ENCODE peak calls at places on chromosomes 4 and X, in seven cellular contexts. N is mammary epithelial cell, T is neural progenitor cell, A is kidney epithelial cell, X is neuronal stem cell, K is HepG2, Z is Panc1. Q is an unnamed sample. For H3K27me3, the result is how much of the 10 kb centered on the place peaks cover.

GRCh38 chrX:114841051-114841450 is 176.4 kb downstream of the IL13RA2 start:
- DNase-seq in N (peak), T (no peak), A (no peak), X (no peak), K (no peak), Z (no peak), Q (no peak)

GRCh38 chrX:11532291-11533075 is 133.2 kb downstream of the ARHGAP6 start:
- DNase-seq in N (no peak), T (no peak), A (no peak), X (no peak), K (no peak), Z (no peak), Q (no peak)

GRCh38 chrX:152819271-152819670 is 11.3 kb downstream of the CETN2 start:
- DNase-seq in N (no peak), T (no peak), A (no peak), X (no peak), K (no peak), Z (no peak), Q (no peak)

GRCh38 chrX:40465735-40466551 is 114.8 kb upstream of the ATP6AP2 start:
- DNase-seq in N (no peak), T (no peak), A (no peak), X (no peak), K (no peak), Z (no peak), Q (no peak)

GRCh38 chr4:147513051-147513450 is 32.2 kb downstream of the EDNRA start:
- DNase-seq in N (no peak), T (no peak), A (no peak), X (no peak), K (no peak), Z (no peak), Q (no peak)

GRCh38 chr4:68079918-68080317 is 49.8 kb downstream of the TMPRSS11F start:
- DNase-seq in N (no peak), T (no peak), A (no peak), X (no peak), K (no peak), Z (no peak), Q (no peak)

GRCh38 chrX:88284844-88285243 is 462.2 kb upstream of the CPXCR1 start:
- DNase-seq in N (no peak), T (no peak), A (no peak), X (no peak), K (peak), Z (no peak), Q (no peak)

GRCh38 chr4:24303926-24304325 is 280.4 kb downstream of the DHX15 start:
- DNase-seq in N (no peak), T (no peak), A (no peak), X (no peak), K (no peak), Z (no peak), Q (no peak)

GRCh38 chr4:27360651-27361347 is 500.2 kb downstream of the STIM2 start:
- DNase-seq in N (no peak), T (peak), A (no peak), X (peak), K (no peak), Z (no peak), Q (no peak)

GRCh38 chrX:8090906-8091305 is 80.2 kb downstream of the VCX2 start:
- DNase-seq in N (no peak), T (no peak), A (no peak), X (no peak), K (no peak), Z (no peak), Q (no peak)

GRCh38 chr4:186104114-186104894 is at the start of gene FAM149A:
- DNase-seq in N (peak), T (peak), A (no peak), X (no peak), K (no peak), Z (no peak), Q (no peak)

GRCh38 chr4:4598851-4599411 is 57.1 kb upstream of the STX18 start:
- DNase-seq in N (no peak), T (no peak), A (no peak), X (no peak), K (peak), Z (no peak), Q (no peak)

GRCh38 chrX:11267311-11267910 is 25.8 kb upstream of the AMELX start:
- DNase-seq in N (no peak), T (no peak), A (peak), X (no peak), K (peak), Z (no peak), Q (no peak)

GRCh38 chr4:74374561-74375327 is 9.8 kb downstream of the EREG start:
- DNase-seq in N (peak), T (no peak), A (peak), X (no peak), K (no peak), Z (peak), Q (no peak)

GRCh38 chrX:6257025-6257424 is 28.4 kb upstream of the NLGN4X start:
- DNase-seq in N (no peak), T (no peak), A (no peak), X (no peak), K (no peak), Z (no peak), Q (no peak)

GRCh38 chrX:43405191-43405590 is 250.9 kb upstream of the MAOA start:
- DNase-seq in N (no peak), T (no peak), A (no peak), X (no peak), K (no peak), Z (no peak), Q (no peak)

GRCh38 chrX:134721766-134722532 is 63.7 kb upstream of the PLAC1 start:
- DNase-seq in N (no peak), T (no peak), A (no peak), X (no peak), K (no peak), Z (no peak), Q (no peak)

GRCh38 chr4:4499438-4500123 is 42.3 kb downstream of the STX18 start:
- DNase-seq in N (no peak), T (no peak), A (no peak), X (no peak), K (no peak), Z (no peak), Q (no peak)

GRCh38 chr4:180103794-180104193 is 2139.4 kb upstream of the TENM3 start:
- DNase-seq in N (no peak), T (no peak), A (no peak), X (no peak), K (no peak), Z (no peak), Q (no peak)

GRCh38 chrX:40300286-40300890 is 202.6 kb upstream of the BCOR start:
- DNase-seq in N (no peak), T (peak), A (no peak), X (no peak), K (peak), Z (no peak), Q (no peak)

GRCh38 chr4:21792736-21793135 is 155.8 kb downstream of the KCNIP4 start:
- DNase-seq in N (no peak), T (no peak), A (no peak), X (no peak), K (no peak), Z (no peak), Q (no peak)

GRCh38 chr4:122824616-122825015 is 2.0 kb upstream of the FGF2 start:
- DNase-seq in N (no peak), T (no peak), A (no peak), X (no peak), K (no peak), Z (no peak), Q (no peak)

GRCh38 chrX:152912121-152912520 is 14.3 kb downstream of the ZNF185 start:
- DNase-seq in N (no peak), T (no peak), A (no peak), X (no peak), K (no peak), Z (no peak), Q (no peak)

GRCh38 chr4:91631335-91631734 is 672.4 kb upstream of the GRID2 start:
- DNase-seq in N (no peak), T (no peak), A (no peak), X (no peak), K (no peak), Z (no peak), Q (no peak)

GRCh38 chr4:1765409-1766335 is 27.4 kb upstream of the FGFR3 start:
- DNase-seq in N (no peak), T (peak), A (no peak), X (no peak), K (no peak), Z (no peak), Q (no peak)

GRCh38 chr4:40264995-40265909 is 68.4 kb downstream of the RHOH start:
- DNase-seq in N (no peak), T (peak), A (no peak), X (no peak), K (no peak), Z (no peak), Q (no peak)

GRCh38 chr4:190020790-190021717 is 6.0 kb downstream of the FRG2 start:
- DNase-seq in N (peak), T (peak), A (peak), X (no peak), K (peak), Z (no peak), Q (no peak)

DNA sequence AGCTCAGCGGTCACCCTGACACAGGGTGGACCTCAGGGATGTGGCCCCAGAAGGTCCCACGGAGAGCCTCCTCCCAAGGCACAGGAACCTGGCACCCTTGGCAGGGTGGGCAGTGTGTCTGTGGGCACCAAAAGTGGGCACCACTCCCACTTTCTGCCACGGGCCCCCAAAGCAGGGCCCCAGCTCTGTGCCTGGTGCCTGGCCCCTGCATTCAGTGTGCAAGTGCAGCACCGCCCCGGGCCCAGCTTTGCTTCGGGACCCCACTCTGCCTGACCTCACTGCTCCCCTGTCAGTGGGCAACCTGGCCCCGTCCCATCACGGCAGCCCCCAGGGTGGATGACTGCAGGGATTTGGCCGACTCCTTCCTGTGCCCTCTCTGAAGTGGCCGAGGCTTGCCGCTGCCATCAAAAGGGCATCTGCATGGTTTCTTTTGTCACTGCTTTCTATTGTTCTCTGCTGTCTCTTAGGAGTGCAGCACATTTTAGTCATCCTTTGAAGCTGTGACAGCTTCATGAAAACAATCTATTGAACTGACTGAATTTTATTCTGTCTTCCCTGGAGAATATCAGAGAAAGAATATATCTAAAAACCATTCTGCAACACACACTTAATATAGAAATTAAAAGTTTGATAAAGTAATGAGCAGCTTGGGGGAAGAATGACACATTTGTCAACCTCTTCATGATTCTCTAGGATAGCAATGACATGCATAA is 302.4 kb downstream of the FAM47B start:
- DNase-seq in N (no peak), T (peak), A (no peak), X (no peak), K (no peak), Z (no peak), Q (no peak)
- H3K27me3 ChIP-seq in N (under half), T (under half), A (under half), X (under half), K (under half), Z (under half), Q (under half)

DNA sequence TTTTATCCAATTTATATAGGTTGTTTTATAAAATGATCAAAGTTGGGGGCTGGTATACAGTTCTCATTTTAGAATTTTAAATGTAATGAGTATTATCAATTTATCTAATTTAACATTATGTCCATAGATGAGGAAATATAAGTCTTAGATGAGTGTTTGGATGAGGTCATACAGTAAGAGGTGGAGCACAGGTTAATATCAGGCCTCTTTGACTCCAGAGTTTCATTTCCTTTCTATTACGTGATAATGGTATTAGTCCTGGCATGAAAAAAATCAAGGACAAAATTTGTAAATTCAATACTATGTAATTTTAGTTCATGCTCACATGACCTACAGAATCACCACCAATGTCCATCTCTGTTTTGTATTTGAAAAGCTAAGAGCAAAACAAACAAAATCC is 269.8 kb downstream of the FSTL5 start:
- DNase-seq in N (peak), T (no peak), A (no peak), X (no peak), K (no peak), Z (no peak), Q (no peak)
- H3K27me3 ChIP-seq in N (under half), T (under half), A (under half), X (under half), K (under half), Z (under half), Q (under half)

DNA sequence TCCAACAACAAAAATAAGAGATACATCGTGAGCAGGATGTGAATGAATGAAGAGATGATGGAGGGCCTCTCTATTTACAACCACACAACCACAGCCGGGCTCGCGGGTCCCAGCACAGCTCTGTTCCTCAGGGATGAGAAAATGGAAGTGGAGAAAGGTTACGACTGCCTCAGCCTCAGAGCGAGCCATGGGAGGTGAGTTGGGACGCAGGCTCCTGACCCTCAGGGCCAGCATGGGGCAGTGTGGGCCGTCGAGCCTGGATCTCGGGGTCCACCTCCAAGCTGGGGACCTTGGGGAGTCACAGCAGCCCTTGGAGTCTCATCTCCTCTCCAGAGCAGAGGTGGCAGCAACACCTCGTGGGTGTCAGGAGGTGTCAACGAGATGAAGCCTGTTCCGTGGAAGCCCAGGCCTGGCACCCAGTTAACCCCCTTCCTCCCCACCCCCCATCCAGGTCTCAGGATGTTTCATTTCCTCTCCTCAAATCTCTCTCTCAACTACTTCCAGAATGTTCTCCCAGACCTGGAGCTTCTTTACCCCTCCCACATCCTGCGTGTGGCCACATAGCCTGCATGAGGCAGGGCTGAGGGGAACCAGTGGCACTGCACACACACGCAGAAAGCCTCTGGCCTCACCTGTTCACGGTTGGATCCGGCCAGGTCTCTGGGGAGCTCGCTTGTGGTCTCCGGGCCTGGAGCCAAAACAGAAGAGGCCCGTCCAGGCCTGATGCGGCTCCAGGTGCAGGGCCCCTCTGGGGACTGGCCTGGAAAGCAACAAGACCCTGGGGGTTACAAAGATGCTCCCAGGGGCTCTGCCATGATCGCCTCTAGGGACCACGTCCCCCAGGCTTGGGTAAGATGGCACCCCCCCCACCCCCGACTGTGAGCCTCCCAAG is 25.8 kb downstream of the C4orf50 start:
- DNase-seq in N (no peak), T (no peak), A (no peak), X (no peak), K (no peak), Z (no peak), Q (no peak)
- H3K27me3 ChIP-seq in N (under half), T (under half), A (under half), X (under half), K (under half), Z (under half), Q (under half)

GRCh38 chrX:108439434-108439883 is at the start of gene COL4A5:
- DNase-seq in N (peak), T (peak), A (peak), X (peak), K (peak), Z (peak), Q (peak)
- H3K27me3 ChIP-seq in N (under half), T (under half), A (under half), X (under half), K (under half), Z (under half), Q (under half)

GRCh38 chrX:130174937-130175336 is 3.2 kb downstream of the RAB33A start:
- DNase-seq in N (no peak), T (no peak), A (no peak), X (no peak), K (no peak), Z (no peak), Q (no peak)
- H3K27me3 ChIP-seq in N (under half), T (under half), A (under half), X (under half), K (under half), Z (under half), Q (under half)

DNA sequence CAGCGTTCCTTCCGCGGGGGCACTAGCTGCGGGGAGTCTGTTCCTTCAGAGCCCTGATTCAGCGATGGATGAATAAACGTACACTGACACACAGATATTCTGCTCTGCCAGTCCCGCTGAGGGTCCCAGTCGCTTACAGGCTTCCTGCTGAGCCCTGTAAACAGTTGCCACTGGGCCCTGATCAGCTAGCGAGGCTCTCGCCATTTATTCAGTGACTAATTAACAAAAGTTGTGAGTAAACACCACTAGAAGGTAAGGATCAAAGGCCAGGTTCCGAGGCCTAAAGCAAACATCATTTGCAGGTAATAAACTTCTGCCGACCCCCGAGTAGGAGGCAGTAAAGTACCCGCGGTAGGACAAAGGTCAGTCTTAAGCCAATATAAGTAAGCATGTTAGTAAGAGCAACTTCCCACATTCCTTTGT is 442.6 kb upstream of the GALNT7 start:
- DNase-seq in N (no peak), T (peak), A (no peak), X (no peak), K (peak), Z (peak), Q (no peak)
- H3K27me3 ChIP-seq in N (under half), T (under half), A (under half), X (under half), K (under half), Z (under half), Q (under half)

GRCh38 chrX:66221856-66222255 is 57.8 kb downstream of the HEPH start:
- DNase-seq in N (no peak), T (no peak), A (no peak), X (no peak), K (no peak), Z (no peak), Q (no peak)
- H3K27me3 ChIP-seq in N (under half), T (under half), A (under half), X (under half), K (under half), Z (under half), Q (under half)

Q was measured in AG04450.